ENCODE peak calls at places on chromosome 5, in four cellular contexts. E, L, O and A are unnamed samples.

GRCh38 chr5:167853421-167853820 is 438.0 kb upstream of the WWC1 start:
- DNase-seq in O (no peak), E (no peak), L (no peak), A (no peak)

GRCh38 chr5:14165375-14166091 is 22.4 kb downstream of the TRIO start:
- DNase-seq in L (peak), O (no peak), E (no peak), A (no peak)

GRCh38 chr5:135894789-135895188 is 852 bp downstream of the IL9 start:
- DNase-seq in L (no peak), O (no peak), E (no peak), A (no peak)

GRCh38 chr5:69502375-69503143 is 10.0 kb downstream of the OCLN start:
- DNase-seq in E (no peak), O (no peak), L (no peak), A (no peak)

GRCh38 chr5:17056056-17056690 is 120.1 kb upstream of the MYO10 start:
- DNase-seq in O (no peak), L (peak), E (peak), A (no peak)

GRCh38 chr5:153891394-153891793 is 147.3 kb downstream of the FAM114A2 start:
- DNase-seq in L (no peak), E (no peak), O (no peak), A (no peak)

GRCh38 chr5:95759634-95760033 is 28.5 kb downstream of the RHOBTB3 start:
- DNase-seq in L (peak), E (no peak), O (no peak), A (no peak)

GRCh38 chr5:139660916-139661814 is 13.0 kb downstream of the CXXC5 start:
- DNase-seq in L (peak), O (peak), E (peak), A (peak)

GRCh38 chr5:73591698-73592501 is 26.4 kb downstream of the UTP15 start:
- DNase-seq in E (no peak), O (no peak), L (peak), A (no peak)

GRCh38 chr5:81450940-81451339 is 57.0 kb upstream of the ACOT12 start:
- DNase-seq in E (no peak), L (peak), O (no peak), A (no peak)

GRCh38 chr5:177546262-177546741 is 8.1 kb downstream of the FAM193B start:
- DNase-seq in L (peak), O (no peak), E (no peak), A (no peak)

GRCh38 chr5:174448041-174448440 is 276.3 kb upstream of the MSX2 start:
- DNase-seq in O (no peak), E (no peak), L (no peak), A (no peak)

GRCh38 chr5:75720882-75721281 is 3.6 kb upstream of the POC5 start:
- DNase-seq in L (no peak), O (no peak), E (no peak), A (no peak)
- H3K27ac ChIP-seq in L (no peak), O (no peak), E (no peak), A (no peak)

GRCh38 chr5:172452398-172453205 is 1.7 kb downstream of the SH3PXD2B start:
- DNase-seq in L (peak), O (no peak), E (peak), A (peak)
- H3K4me3 ChIP-seq in L (peak), O (peak), E (peak), A (peak)

DNA sequence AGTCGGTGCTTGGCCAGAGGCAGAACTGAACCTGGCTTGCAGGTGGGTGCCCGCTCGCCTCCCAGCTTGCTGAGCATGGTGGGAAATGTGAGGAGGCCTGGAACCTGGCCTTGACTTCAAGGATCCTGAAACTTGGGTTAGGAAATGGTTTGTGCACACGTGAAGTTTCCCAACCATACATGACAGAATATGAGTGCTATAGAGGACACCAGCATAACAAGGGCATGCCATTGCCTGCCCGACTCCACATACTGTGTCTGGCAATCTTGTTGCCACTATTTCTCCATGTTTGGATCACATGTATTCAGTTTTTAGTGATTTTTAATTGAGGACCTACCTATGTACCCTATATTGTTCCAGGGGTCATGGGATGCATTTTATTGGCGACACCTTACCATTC is 177.6 kb upstream of the ANKRD55 start:
- DNase-seq in L (no peak), E (no peak), O (no peak), A (no peak)
- H3K27ac ChIP-seq in L (no peak), E (no peak), O (no peak), A (no peak)

DNA sequence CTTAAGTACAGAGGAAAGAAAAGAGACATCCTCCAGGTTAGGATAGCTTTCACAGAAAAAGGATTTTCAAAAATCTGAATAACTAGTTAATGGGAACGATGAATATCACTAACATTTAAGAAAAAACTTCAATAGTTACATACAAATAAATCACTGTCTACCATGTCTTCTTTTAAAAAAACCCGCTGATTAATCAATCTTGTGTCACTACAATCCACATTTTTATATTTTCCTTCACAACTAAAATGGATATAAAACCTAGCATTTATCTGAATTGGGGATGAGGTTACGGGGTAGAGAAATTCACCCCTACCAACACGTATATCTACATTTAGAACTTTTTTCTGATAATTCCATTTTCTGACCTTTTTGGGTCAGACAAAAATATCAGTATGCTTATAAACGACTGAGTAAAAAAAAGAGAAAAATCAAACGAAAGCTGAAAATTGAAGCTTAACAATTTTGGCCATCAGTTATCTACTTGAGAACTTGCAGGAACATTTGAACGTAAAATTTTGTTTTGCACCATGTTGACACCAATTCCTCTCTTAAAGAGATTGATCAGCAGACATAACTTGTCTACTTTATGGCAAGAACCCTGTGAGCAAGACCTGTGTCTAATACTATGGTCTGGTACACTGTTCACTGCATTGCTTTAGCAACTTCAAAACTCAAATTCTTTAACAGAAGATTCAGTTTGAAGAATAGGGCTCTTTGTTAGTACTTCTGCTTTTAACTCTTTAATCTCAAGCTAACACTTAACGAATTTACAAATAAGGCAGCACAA is 4.8 kb downstream of the NR3C1 start:
- DNase-seq in E (no peak), O (no peak), L (no peak), A (no peak)
- H3K4me3 ChIP-seq in E (no peak), O (peak), L (peak), A (peak)

GRCh38 chr5:123472150-123472549 is 39.8 kb upstream of the CSNK1G3 start:
- DNase-seq in O (no peak), E (no peak), L (no peak), A (no peak)

GRCh38 chr5:123476696-123477095 is 35.3 kb upstream of the CSNK1G3 start:
- DNase-seq in L (no peak), E (no peak), O (no peak), A (no peak)

GRCh38 chr5:123474238-123474637 is 37.7 kb upstream of the CSNK1G3 start:
- DNase-seq in O (no peak), E (no peak), L (no peak), A (no peak)

DNA sequence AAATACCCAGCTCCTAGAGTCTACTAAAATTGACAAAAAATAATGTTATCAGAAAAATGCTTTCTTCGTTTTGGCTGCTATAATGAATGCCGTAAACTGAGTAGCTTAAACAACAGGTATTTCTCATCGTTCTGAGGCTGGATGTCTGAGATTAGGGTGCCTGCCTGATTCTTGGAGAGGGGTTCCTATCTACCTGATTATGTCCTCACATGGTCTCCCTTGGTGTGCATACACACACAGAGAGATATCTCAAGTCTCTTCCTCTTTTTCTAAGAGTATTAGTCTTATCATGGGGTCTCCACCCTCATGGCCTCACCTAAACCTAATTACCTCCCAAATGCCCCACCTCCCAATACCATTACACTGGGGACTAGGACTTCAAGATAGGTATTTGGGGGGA is 40.6 kb upstream of the CSNK1G3 start:
- DNase-seq in E (no peak), O (no peak), L (no peak), A (no peak)
- H3K27ac ChIP-seq in E (no peak), O (no peak), L (no peak), A (no peak)

GRCh38 chr5:157592594-157592993 is 17.0 kb upstream of the ADAM19 start:
- DNase-seq in L (no peak), E (no peak), O (no peak), A (no peak)
- H3K4me3 ChIP-seq in L (no peak), E (no peak), O (no peak), A (no peak)

GRCh38 chr5:673140-673836 is 19.9 kb downstream of the TPPP start:
- DNase-seq in O (no peak), E (no peak), L (no peak), A (no peak)
- H3K27ac ChIP-seq in O (peak), E (no peak), L (peak), A (no peak)